ENCODE peak calls at places on chromosomes 16 and 17, in seven cellular contexts. One of them, this sample, is unnamed.

GRCh38 chr17:50162466-50163254 is 3.1 kb upstream of the SGCA start:
- DNase-seq in Peyer's patch: no peak
- DNase-seq in esophagus squamous epithelium: no peak
- DNase-seq in CD8-positive, alpha-beta T cell: no peak
- DNase-seq in stomach: no peak
- DNase-seq in gastrocnemius medialis: no peak
- DNase-seq in GM23248: no peak
- DNase-seq in this sample: no peak

GRCh38 chr17:37339321-37339720 is 36.5 kb upstream of the C17orf78 start:
- DNase-seq in Peyer's patch: no peak
- DNase-seq in esophagus squamous epithelium: no peak
- DNase-seq in CD8-positive, alpha-beta T cell: no peak
- DNase-seq in stomach: no peak
- DNase-seq in gastrocnemius medialis: no peak
- DNase-seq in GM23248: no peak
- DNase-seq in this sample: no peak

GRCh38 chr17:9054146-9054545 is 32.8 kb downstream of the NTN1 start:
- DNase-seq in Peyer's patch: no peak
- DNase-seq in esophagus squamous epithelium: no peak
- DNase-seq in CD8-positive, alpha-beta T cell: no peak
- DNase-seq in stomach: no peak
- DNase-seq in gastrocnemius medialis: no peak
- DNase-seq in GM23248: no peak
- DNase-seq in this sample: no peak

GRCh38 chr16:12081048-12081404 is 104.5 kb downstream of the SNX29 start:
- DNase-seq in Peyer's patch: no peak
- DNase-seq in esophagus squamous epithelium: no peak
- DNase-seq in CD8-positive, alpha-beta T cell: peak
- DNase-seq in stomach: no peak
- DNase-seq in gastrocnemius medialis: no peak
- DNase-seq in GM23248: no peak
- DNase-seq in this sample: no peak

GRCh38 chr16:50741225-50741807 is 570 bp upstream of the CYLD start:
- DNase-seq in Peyer's patch: no peak
- DNase-seq in esophagus squamous epithelium: no peak
- DNase-seq in CD8-positive, alpha-beta T cell: no peak
- DNase-seq in stomach: no peak
- DNase-seq in gastrocnemius medialis: no peak
- DNase-seq in GM23248: peak
- DNase-seq in this sample: no peak

GRCh38 chr17:57869599-57870282 is 19.9 kb upstream of the MRPS23 start:
- DNase-seq in Peyer's patch: no peak
- DNase-seq in esophagus squamous epithelium: no peak
- DNase-seq in CD8-positive, alpha-beta T cell: no peak
- DNase-seq in stomach: no peak
- DNase-seq in gastrocnemius medialis: no peak
- DNase-seq in GM23248: peak
- DNase-seq in this sample: no peak

GRCh38 chr17:19542247-19542646 is 8.6 kb downstream of the SLC47A1 start:
- DNase-seq in Peyer's patch: no peak
- DNase-seq in esophagus squamous epithelium: no peak
- DNase-seq in CD8-positive, alpha-beta T cell: no peak
- DNase-seq in stomach: no peak
- DNase-seq in gastrocnemius medialis: no peak
- DNase-seq in GM23248: no peak
- DNase-seq in this sample: no peak

GRCh38 chr17:38600416-38600815 is 5.3 kb downstream of the SRCIN1 start:
- DNase-seq in Peyer's patch: no peak
- DNase-seq in esophagus squamous epithelium: no peak
- DNase-seq in CD8-positive, alpha-beta T cell: no peak
- DNase-seq in stomach: no peak
- DNase-seq in gastrocnemius medialis: no peak
- DNase-seq in GM23248: no peak
- DNase-seq in this sample: no peak

GRCh38 chr17:73725794-73726193 is 81.5 kb upstream of the SDK2 start:
- DNase-seq in Peyer's patch: no peak
- DNase-seq in esophagus squamous epithelium: no peak
- DNase-seq in CD8-positive, alpha-beta T cell: no peak
- DNase-seq in stomach: no peak
- DNase-seq in gastrocnemius medialis: no peak
- DNase-seq in GM23248: no peak
- DNase-seq in this sample: no peak

GRCh38 chr16:35195173-35195863 is 1735.9 kb downstream of the TP53TG3F start:
- DNase-seq in Peyer's patch: no peak
- DNase-seq in esophagus squamous epithelium: no peak
- DNase-seq in CD8-positive, alpha-beta T cell: no peak
- DNase-seq in stomach: no peak
- DNase-seq in gastrocnemius medialis: no peak
- DNase-seq in GM23248: no peak
- DNase-seq in this sample: no peak

GRCh38 chr17:40541873-40542561 is 23.3 kb downstream of the CCR7 start:
- DNase-seq in Peyer's patch: peak
- DNase-seq in esophagus squamous epithelium: no peak
- DNase-seq in CD8-positive, alpha-beta T cell: no peak
- DNase-seq in stomach: no peak
- DNase-seq in gastrocnemius medialis: no peak
- DNase-seq in GM23248: peak
- DNase-seq in this sample: no peak

GRCh38 chr16:10338426-10338825 is 47.4 kb upstream of the ATF7IP2 start:
- DNase-seq in Peyer's patch: no peak
- DNase-seq in esophagus squamous epithelium: no peak
- DNase-seq in CD8-positive, alpha-beta T cell: no peak
- DNase-seq in stomach: no peak
- DNase-seq in gastrocnemius medialis: no peak
- DNase-seq in GM23248: no peak
- DNase-seq in this sample: peak

GRCh38 chr16:58519707-58520106 is 4.4 kb downstream of the SETD6 start:
- DNase-seq in Peyer's patch: no peak
- DNase-seq in esophagus squamous epithelium: no peak
- DNase-seq in CD8-positive, alpha-beta T cell: no peak
- DNase-seq in stomach: no peak
- DNase-seq in gastrocnemius medialis: no peak
- DNase-seq in GM23248: no peak
- DNase-seq in this sample: no peak

GRCh38 chr17:50636145-50636803 is 1.6 kb downstream of the ABCC3 start:
- DNase-seq in Peyer's patch: peak
- DNase-seq in esophagus squamous epithelium: no peak
- DNase-seq in CD8-positive, alpha-beta T cell: no peak
- DNase-seq in stomach: peak
- DNase-seq in gastrocnemius medialis: no peak
- DNase-seq in GM23248: no peak
- DNase-seq in this sample: no peak

GRCh38 chr17:29617125-29617480 is 5.6 kb downstream of the CORO6 start:
- DNase-seq in Peyer's patch: peak
- DNase-seq in esophagus squamous epithelium: peak
- DNase-seq in CD8-positive, alpha-beta T cell: peak
- DNase-seq in stomach: peak
- DNase-seq in gastrocnemius medialis: peak
- DNase-seq in GM23248: peak
- DNase-seq in this sample: peak

GRCh38 chr16:76583466-76583865 is 306.3 kb downstream of the CNTNAP4 start:
- DNase-seq in Peyer's patch: no peak
- DNase-seq in esophagus squamous epithelium: no peak
- DNase-seq in CD8-positive, alpha-beta T cell: no peak
- DNase-seq in stomach: no peak
- DNase-seq in gastrocnemius medialis: no peak
- DNase-seq in GM23248: peak
- DNase-seq in this sample: no peak

GRCh38 chr16:19085679-19086200 is 18.3 kb downstream of the COQ7 start:
- DNase-seq in Peyer's patch: no peak
- DNase-seq in esophagus squamous epithelium: no peak
- DNase-seq in CD8-positive, alpha-beta T cell: no peak
- DNase-seq in stomach: peak
- DNase-seq in gastrocnemius medialis: no peak
- DNase-seq in GM23248: peak
- DNase-seq in this sample: no peak

GRCh38 chr17:74037320-74037719 is 166.2 kb upstream of the RPL38 start:
- DNase-seq in Peyer's patch: no peak
- DNase-seq in esophagus squamous epithelium: no peak
- DNase-seq in CD8-positive, alpha-beta T cell: no peak
- DNase-seq in stomach: no peak
- DNase-seq in gastrocnemius medialis: no peak
- DNase-seq in GM23248: no peak
- DNase-seq in this sample: no peak

GRCh38 chr17:83196088-83196765 is 116.8 kb downstream of the METRNL start:
- DNase-seq in Peyer's patch: no peak
- DNase-seq in esophagus squamous epithelium: no peak
- DNase-seq in CD8-positive, alpha-beta T cell: no peak
- DNase-seq in stomach: no peak
- DNase-seq in gastrocnemius medialis: peak
- DNase-seq in GM23248: peak
- DNase-seq in this sample: no peak
- H3K27ac ChIP-seq in Peyer's patch: no peak
- H3K27ac ChIP-seq in esophagus squamous epithelium: peak
- H3K27ac ChIP-seq in CD8-positive, alpha-beta T cell: no peak
- H3K27ac ChIP-seq in stomach: no peak
- H3K27ac ChIP-seq in gastrocnemius medialis: peak
- H3K27ac ChIP-seq in GM23248: peak
- H3K27ac ChIP-seq in this sample: no peak

GRCh38 chr17:35315283-35315682 is 58.1 kb downstream of the SLFN11 start:
- DNase-seq in Peyer's patch: no peak
- DNase-seq in esophagus squamous epithelium: no peak
- DNase-seq in CD8-positive, alpha-beta T cell: no peak
- DNase-seq in stomach: no peak
- DNase-seq in gastrocnemius medialis: peak
- DNase-seq in GM23248: peak
- DNase-seq in this sample: no peak

GRCh38 chr17:35312346-35312745 is 61.1 kb downstream of the SLFN11 start:
- DNase-seq in Peyer's patch: no peak
- DNase-seq in esophagus squamous epithelium: no peak
- DNase-seq in CD8-positive, alpha-beta T cell: no peak
- DNase-seq in stomach: no peak
- DNase-seq in gastrocnemius medialis: no peak
- DNase-seq in GM23248: no peak
- DNase-seq in this sample: no peak

GRCh38 chr17:35313875-35314409 is 59.5 kb downstream of the SLFN11 start:
- DNase-seq in Peyer's patch: peak
- DNase-seq in esophagus squamous epithelium: no peak
- DNase-seq in CD8-positive, alpha-beta T cell: peak
- DNase-seq in stomach: no peak
- DNase-seq in gastrocnemius medialis: peak
- DNase-seq in GM23248: peak
- DNase-seq in this sample: no peak

GRCh38 chr17:35314415-35315216 is 58.8 kb downstream of the SLFN11 start:
- DNase-seq in Peyer's patch: no peak
- DNase-seq in esophagus squamous epithelium: no peak
- DNase-seq in CD8-positive, alpha-beta T cell: no peak
- DNase-seq in stomach: no peak
- DNase-seq in gastrocnemius medialis: no peak
- DNase-seq in GM23248: peak
- DNase-seq in this sample: no peak

DNA sequence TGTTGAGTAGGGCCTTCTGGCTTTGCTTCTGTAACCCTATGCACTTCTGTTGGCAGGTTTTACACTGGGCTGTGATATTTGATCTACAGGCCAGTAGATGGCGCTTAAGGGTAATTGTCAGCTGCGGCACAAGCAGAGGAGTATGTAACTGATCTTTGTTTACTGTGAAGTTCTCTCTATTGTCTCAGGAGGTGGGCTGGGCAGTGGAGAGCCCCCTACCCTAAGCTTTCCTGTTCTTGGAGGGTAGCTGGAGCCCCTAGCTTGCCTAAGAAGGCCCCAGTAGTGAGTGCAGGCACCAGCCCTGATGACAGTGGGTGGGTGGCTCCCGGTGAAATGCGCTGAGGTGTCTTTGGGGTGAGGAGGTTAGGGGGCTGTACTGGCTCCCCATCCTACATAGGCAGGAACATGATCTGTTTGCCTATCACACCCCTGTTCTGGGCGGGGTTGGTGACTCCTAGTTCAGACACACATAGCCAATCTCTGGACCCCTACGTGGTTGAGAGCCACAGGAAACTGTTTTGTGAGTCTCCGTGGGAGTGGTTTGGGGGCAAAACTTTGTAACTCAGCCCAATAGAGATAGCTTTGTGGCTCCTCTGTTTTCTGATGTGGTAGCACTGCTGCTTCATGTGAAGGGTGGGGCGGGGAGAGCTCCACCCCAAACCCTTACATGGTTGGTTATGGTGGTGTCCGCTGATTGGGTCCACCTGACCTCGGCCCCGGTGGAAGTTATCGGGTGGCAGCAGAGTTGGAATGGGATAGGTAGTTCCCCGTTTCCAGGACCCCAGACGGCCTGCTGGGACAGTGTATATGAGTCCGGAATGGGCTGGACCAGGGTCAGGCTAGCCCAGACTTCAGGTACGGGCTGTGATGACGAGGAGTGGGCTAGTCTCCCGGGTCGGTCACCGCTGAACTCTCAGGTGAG is 60.4 kb downstream of the SLFN11 start:
- DNase-seq in Peyer's patch: peak
- DNase-seq in esophagus squamous epithelium: no peak
- DNase-seq in CD8-positive, alpha-beta T cell: peak
- DNase-seq in stomach: peak
- DNase-seq in gastrocnemius medialis: peak
- DNase-seq in GM23248: peak
- DNase-seq in this sample: peak
- H3K4me3 ChIP-seq in Peyer's patch: peak
- H3K4me3 ChIP-seq in esophagus squamous epithelium: peak
- H3K4me3 ChIP-seq in CD8-positive, alpha-beta T cell: peak
- H3K4me3 ChIP-seq in stomach: peak
- H3K4me3 ChIP-seq in gastrocnemius medialis: peak
- H3K4me3 ChIP-seq in GM23248: peak
- H3K4me3 ChIP-seq in this sample: peak

DNA sequence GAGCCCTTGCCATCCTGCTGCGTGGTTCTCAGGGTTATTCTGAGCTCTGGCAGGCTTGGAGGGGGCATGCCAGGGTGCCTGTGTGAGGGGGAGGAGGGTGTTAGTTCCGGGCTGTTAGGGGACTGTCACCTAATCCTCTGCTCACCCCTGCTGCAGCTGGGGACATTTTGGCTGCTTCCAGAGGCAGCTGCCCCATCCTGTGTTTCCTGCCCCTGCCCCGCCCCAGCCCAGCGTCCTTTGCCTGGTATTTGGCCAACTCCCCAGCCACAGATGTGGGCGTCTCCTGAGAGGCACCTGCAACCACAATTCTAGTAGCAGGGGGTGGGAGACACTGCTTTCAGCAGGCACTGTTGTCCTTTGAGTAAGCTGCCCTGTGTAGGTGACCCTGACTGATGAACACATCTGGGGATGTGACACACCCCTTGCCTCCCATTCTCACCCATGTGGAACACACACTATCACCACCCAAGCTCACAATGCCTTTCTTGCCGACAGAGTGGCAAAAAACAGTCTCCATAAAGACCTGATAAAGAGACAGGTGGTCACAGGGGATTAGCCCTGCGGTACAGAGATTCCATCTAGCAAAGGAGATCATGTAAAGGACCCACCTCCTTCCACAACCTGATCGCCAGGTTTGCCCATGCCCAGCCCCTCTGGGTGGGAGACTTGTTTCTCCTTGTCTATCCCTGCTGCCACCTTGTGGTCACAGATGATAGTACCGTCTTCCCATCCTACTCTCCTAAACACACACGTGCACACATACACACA is at the start of gene CHRNE:
- DNase-seq in Peyer's patch: no peak
- DNase-seq in esophagus squamous epithelium: no peak
- DNase-seq in CD8-positive, alpha-beta T cell: peak
- DNase-seq in stomach: peak
- DNase-seq in gastrocnemius medialis: peak
- DNase-seq in GM23248: peak
- DNase-seq in this sample: peak
- H3K27ac ChIP-seq in Peyer's patch: peak
- H3K27ac ChIP-seq in esophagus squamous epithelium: peak
- H3K27ac ChIP-seq in CD8-positive, alpha-beta T cell: no peak
- H3K27ac ChIP-seq in stomach: peak
- H3K27ac ChIP-seq in gastrocnemius medialis: peak
- H3K27ac ChIP-seq in GM23248: no peak
- H3K27ac ChIP-seq in this sample: peak

GRCh38 chr17:79027925-79028491 is 4.0 kb downstream of the C1QTNF1 start:
- DNase-seq in Peyer's patch: no peak
- DNase-seq in esophagus squamous epithelium: no peak
- DNase-seq in CD8-positive, alpha-beta T cell: no peak
- DNase-seq in stomach: no peak
- DNase-seq in gastrocnemius medialis: no peak
- DNase-seq in GM23248: peak
- DNase-seq in this sample: no peak
- H3K4me3 ChIP-seq in Peyer's patch: no peak
- H3K4me3 ChIP-seq in esophagus squamous epithelium: no peak
- H3K4me3 ChIP-seq in CD8-positive, alpha-beta T cell: no peak
- H3K4me3 ChIP-seq in stomach: no peak
- H3K4me3 ChIP-seq in gastrocnemius medialis: peak
- H3K4me3 ChIP-seq in GM23248: no peak
- H3K4me3 ChIP-seq in this sample: no peak